ENCODE peak calls at places on chromosomes 1 and 21, in four cellular contexts. C is hepatocyte; K is body of pancreas; A is effector memory CD4-positive, alpha-beta T cell. L is an unnamed sample.

GRCh38 chr1:30049748-30050147 is 673.6 kb downstream of the MATN1 start:
- DNase-seq in C (no peak), K (no peak), A (no peak), L (no peak)

GRCh38 chr21:17119466-17120297 is 393.2 kb upstream of the CXADR start:
- DNase-seq in C (no peak), K (no peak), A (no peak), L (no peak)

GRCh38 chr21:34537838-34538237 is 25.8 kb upstream of the KCNE1 start:
- DNase-seq in C (no peak), K (no peak), A (no peak), L (no peak)

GRCh38 chr1:31667065-31667785 is 22.5 kb upstream of the PEF1 start:
- DNase-seq in C (no peak), K (no peak), A (no peak), L (no peak)

GRCh38 chr1:172951728-172952365 is 98.9 kb downstream of the TNFSF18 start:
- DNase-seq in C (peak; percentile 18), K (no peak), A (no peak), L (no peak)

GRCh38 chr1:18057643-18058042 is 50.0 kb upstream of the IGSF21 start:
- DNase-seq in C (no peak), K (no peak), A (no peak), L (no peak)

GRCh38 chr1:4394366-4394765 is 260.0 kb upstream of the AJAP1 start:
- DNase-seq in C (no peak), K (no peak), A (no peak), L (no peak)

GRCh38 chr21:28239345-28239744 is 753.3 kb downstream of the LTN1 start:
- DNase-seq in C (no peak), K (no peak), A (no peak), L (no peak)

GRCh38 chr1:170634293-170634692 is 29.6 kb upstream of the PRRX1 start:
- DNase-seq in C (no peak), K (no peak), A (no peak), L (no peak)

GRCh38 chr1:221268295-221268694 is 389.1 kb downstream of the HLX start:
- DNase-seq in C (no peak), K (no peak), A (no peak), L (no peak)

GRCh38 chr1:221548942-221549341 is 192.9 kb downstream of the DUSP10 start:
- DNase-seq in C (no peak), K (no peak), A (no peak), L (no peak)

GRCh38 chr21:45318556-45319341 is 31.1 kb upstream of the POFUT2 start:
- DNase-seq in C (peak; percentile 78), K (peak; percentile 63), A (no peak), L (peak; percentile 59)

GRCh38 chr1:153400244-153400643 is 9.4 kb upstream of the S100A8 start:
- DNase-seq in C (no peak), K (no peak), A (no peak), L (no peak)

GRCh38 chr1:199452627-199453026 is 574.9 kb upstream of the NR5A2 start:
- DNase-seq in C (no peak), K (no peak), A (no peak), L (no peak)

GRCh38 chr21:43916691-43917514 is 51.9 kb downstream of the AGPAT3 start:
- DNase-seq in C (no peak), K (no peak), A (peak; percentile 29), L (peak; percentile 61)

GRCh38 chr1:157137051-157137772 is 983 bp downstream of the ETV3 start:
- DNase-seq in C (peak; percentile 43), K (no peak), A (no peak), L (no peak)

GRCh38 chr1:54795100-54795665 is 5.9 kb downstream of the TTC22 start:
- DNase-seq in C (no peak), K (no peak), A (no peak), L (no peak)

GRCh38 chr1:235329139-235329808 is 904 bp downstream of the GGPS1 start:
- DNase-seq in C (peak; percentile 64), K (peak; percentile 45), A (peak; percentile 19), L (peak; percentile 58)

GRCh38 chr1:67988066-67988465 is 62.4 kb downstream of the DIRAS3 start:
- DNase-seq in C (no peak), K (no peak), A (no peak), L (no peak)

GRCh38 chr21:45344576-45344975 is 56.9 kb upstream of the POFUT2 start:
- DNase-seq in C (no peak), K (no peak), A (no peak), L (no peak)

GRCh38 chr1:45265244-45265643 is 58.8 kb upstream of the ZSWIM5 start:
- DNase-seq in C (no peak), K (no peak), A (no peak), L (no peak)

GRCh38 chr1:19396280-19396679 is 84.2 kb downstream of the SLC66A1 start:
- DNase-seq in C (no peak), K (no peak), A (no peak), L (no peak)
- H3K4me1 ChIP-seq in C (peaks cover 20% of the 10 kb centered on the region), K (peaks cover 6% of the 10 kb centered on the region), A (peaks cover 30% of the 10 kb centered on the region), L (peaks cover 21% of the 10 kb centered on the region)

DNA sequence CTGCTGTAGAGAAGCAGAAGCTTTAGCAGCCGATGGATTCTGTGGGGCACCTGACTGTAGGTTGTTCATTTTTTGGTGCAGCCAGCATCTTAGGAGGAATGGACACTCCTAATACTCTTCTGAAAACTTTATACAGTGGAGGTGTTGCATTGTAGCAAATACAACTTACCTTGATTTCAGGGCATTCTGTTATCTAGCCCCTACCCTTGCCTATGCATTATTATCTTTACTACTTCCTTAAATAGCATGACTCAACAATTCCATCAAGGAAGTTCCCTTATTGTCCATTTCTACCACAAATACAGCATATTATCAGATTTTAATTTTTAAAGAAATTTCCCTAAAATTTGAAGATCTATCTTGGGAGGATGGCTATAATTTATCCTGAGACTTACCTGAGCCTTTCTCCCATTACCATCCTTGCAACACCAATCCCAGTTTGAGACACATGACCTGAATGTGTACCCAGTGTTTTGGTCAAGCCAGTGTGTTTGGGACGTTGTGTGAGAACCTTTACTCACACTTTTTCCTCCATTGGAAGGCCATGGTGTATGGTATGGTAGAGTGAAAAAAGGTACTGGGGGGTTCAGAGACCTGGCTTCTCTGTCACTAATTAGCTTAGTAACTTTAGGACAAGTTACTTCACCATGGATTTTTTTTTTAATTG is 9.2 kb downstream of the POU2F1 start:
- DNase-seq in C (no peak), K (no peak), A (no peak), L (no peak)
- H3K4me1 ChIP-seq in C (no peaks in the 10 kb centered on the region), K (peaks cover 5% of the 10 kb centered on the region), A (peaks cover 7% of the 10 kb centered on the region), L (no peaks in the 10 kb centered on the region)

DNA sequence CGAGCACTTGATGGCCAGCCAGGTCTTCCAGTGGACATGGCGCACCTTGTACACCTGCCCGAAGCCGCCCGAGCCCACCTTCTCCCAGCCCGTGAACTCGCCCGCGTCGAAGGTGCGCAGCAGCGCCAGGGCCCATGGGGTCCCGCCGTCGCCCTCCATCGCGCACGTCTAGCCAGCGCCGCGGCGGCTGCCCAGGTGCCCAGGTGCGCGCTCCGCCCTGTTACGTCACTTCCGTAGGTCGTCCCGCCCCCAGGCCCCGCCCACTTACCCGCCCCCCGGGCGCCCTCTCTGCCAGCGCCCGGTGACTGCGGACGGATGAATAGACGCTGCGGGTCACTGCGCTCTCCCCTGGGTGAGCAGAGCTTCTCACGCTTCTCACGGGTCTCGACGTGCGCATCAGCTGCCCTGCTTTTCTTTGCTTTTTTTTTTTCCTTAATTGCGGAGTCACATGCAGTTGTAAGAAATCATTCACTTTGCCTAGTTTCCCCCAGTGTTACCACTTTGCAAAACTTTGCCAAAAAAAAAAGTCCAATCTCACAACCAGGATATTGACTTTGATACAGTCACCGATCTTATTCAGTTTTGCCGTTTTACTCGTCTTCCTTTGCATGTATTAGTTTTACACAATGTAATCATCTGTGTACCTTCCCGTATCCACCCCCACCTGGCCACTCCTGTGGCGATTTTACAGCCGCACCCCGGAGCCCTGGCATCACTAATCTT is at the start of gene RIPK4:
- DNase-seq in C (peak; percentile 95), K (peak; percentile 95), A (peak; percentile 10), L (peak; percentile 95)
- H3K4me1 ChIP-seq in C (peaks cover 26% of the 10 kb centered on the region), K (peaks cover 59% of the 10 kb centered on the region), A (peaks cover 22% of the 10 kb centered on the region), L (peaks cover 16% of the 10 kb centered on the region)

DNA sequence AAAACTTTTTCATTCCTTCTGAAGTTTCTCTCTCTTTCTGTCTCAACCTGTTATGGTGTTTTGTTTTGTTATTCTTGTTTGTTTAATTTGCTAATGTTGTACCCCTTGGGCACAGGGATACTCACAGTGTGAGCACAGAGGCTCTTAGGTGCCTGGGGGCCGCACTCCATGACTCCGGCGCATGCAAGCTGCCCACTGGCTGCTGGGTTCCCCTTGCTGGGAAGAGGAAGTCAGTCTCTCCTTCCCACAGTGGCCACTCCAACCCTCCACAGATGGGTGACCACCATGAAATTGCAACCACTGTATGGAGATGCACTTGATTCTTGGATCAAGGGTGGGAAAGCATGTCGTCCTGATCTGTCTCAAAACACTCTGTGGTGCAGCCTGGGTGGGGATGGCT is 4.6 kb upstream of the CD1A start:
- DNase-seq in C (no peak), K (no peak), A (no peak), L (no peak)
- H3K4me1 ChIP-seq in C (no peaks in the 10 kb centered on the region), K (no peaks in the 10 kb centered on the region), A (peaks cover 19% of the 10 kb centered on the region), L (no peaks in the 10 kb centered on the region)

DNA sequence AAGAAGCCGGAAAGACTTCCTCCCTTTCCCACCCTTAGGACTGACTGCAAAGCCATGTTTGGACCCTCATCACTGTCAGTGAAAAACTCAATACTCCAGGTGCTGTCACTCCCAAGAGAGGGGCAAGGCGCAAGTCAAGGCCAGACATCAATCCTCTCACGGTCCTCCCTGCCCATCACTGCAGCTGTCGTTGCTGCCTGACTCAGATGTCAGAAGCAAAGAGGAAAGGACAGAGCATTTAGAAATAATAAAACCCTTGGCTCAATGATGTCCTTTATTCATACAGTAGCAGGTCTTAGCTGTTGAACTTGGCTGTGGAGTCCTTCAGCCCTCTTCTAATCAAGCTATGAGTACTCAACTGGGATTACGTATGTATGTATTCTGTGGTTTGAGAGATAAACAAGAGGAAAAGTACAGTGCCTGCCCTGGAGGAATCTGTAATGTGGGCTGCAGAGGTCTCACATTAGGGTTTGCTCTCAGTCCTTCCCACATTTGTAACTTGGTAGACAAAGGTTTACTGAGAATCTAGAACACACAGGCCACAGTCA is 13.5 kb downstream of the SUSD4 start:
- DNase-seq in C (no peak), K (no peak), A (no peak), L (no peak)
- H3K4me1 ChIP-seq in C (no peaks in the 10 kb centered on the region), K (peaks cover under 1% of the 10 kb centered on the region), A (no peaks in the 10 kb centered on the region), L (no peaks in the 10 kb centered on the region)

L was measured in Peyer's patch.